ENCODE peak calls at places on chromosomes 2 and 18, in nine cellular contexts. I is body of pancreas, T is heart right ventricle, U is fibroblast of mammary gland, R is adrenal gland, P is bronchial epithelial cell, H is cardiac fibroblast, S is A549, W is dorsolateral prefrontal cortex. F is an unnamed sample.

GRCh38 chr2:144357623-144358400 is 162.1 kb downstream of the ZEB2 start:
- DNase-seq in I (no peak), T (no peak), U (peak), R (no peak), P (peak), H (peak), S (peak), W (no peak), F (peak)

GRCh38 chr2:214604861-214605260 is 194.0 kb downstream of the VWC2L start:
- DNase-seq in I (no peak), T (no peak), U (peak), R (no peak), P (no peak), H (peak), S (no peak), W (no peak), F (no peak)

GRCh38 chr2:74093840-74094239 is 53.9 kb downstream of the BOLA3 start:
- DNase-seq in I (no peak), T (no peak), U (no peak), R (peak), P (no peak), H (no peak), S (no peak), W (no peak), F (no peak)

GRCh38 chr2:229714736-229715541 is 584 bp upstream of the DNER start:
- DNase-seq in I (peak), T (peak), U (peak), R (peak), P (peak), H (peak), S (peak), W (peak), F (peak)

GRCh38 chr2:20196053-20196880 is 28.7 kb downstream of the SDC1 start:
- DNase-seq in I (peak), T (no peak), U (no peak), R (no peak), P (no peak), H (no peak), S (no peak), W (no peak), F (no peak)

GRCh38 chr2:234593636-234594035 is 96.8 kb upstream of the ARL4C start:
- DNase-seq in I (no peak), T (no peak), U (no peak), R (no peak), P (no peak), H (no peak), S (no peak), W (no peak), F (peak)

GRCh38 chr18:59062643-59063006 is 77.1 kb upstream of the SEC11C start:
- DNase-seq in I (no peak), T (no peak), U (no peak), R (no peak), P (no peak), H (no peak), S (no peak), W (no peak), F (no peak)

GRCh38 chr2:185456517-185456916 is 282.1 kb upstream of the FSIP2 start:
- DNase-seq in I (no peak), T (no peak), U (peak), R (no peak), P (peak), H (peak), S (no peak), W (no peak), F (no peak)

GRCh38 chr2:227415538-227416424 is 28.0 kb upstream of the SCYGR1 start:
- DNase-seq in I (peak), T (peak), U (peak), R (peak), P (peak), H (peak), S (peak), W (no peak), F (peak)

GRCh38 chr18:76988015-76988826 is 144.4 kb downstream of the MBP start:
- DNase-seq in I (no peak), T (peak), U (no peak), R (no peak), P (no peak), H (peak), S (no peak), W (no peak), F (no peak)

GRCh38 chr2:239523944-239524310 is 123.1 kb upstream of the HDAC4 start:
- DNase-seq in I (no peak), T (no peak), U (peak), R (no peak), P (no peak), H (no peak), S (no peak), W (no peak), F (no peak)

GRCh38 chr2:227163445-227163997 is 484 bp downstream of the COL4A4 start:
- DNase-seq in I (peak), T (no peak), U (no peak), R (peak), P (no peak), H (no peak), S (peak), W (no peak), F (no peak)

GRCh38 chr2:165938237-165938636 is 15.3 kb downstream of the TTC21B start:
- DNase-seq in I (no peak), T (no peak), U (no peak), R (no peak), P (no peak), H (no peak), S (no peak), W (no peak), F (no peak)

GRCh38 chr2:147026664-147027278 is 818.1 kb upstream of the ACVR2A start:
- DNase-seq in I (no peak), T (no peak), U (peak), R (no peak), P (peak), H (peak), S (no peak), W (no peak), F (peak)

GRCh38 chr2:98454500-98455235 is 10.0 kb downstream of the INPP4A start:
- DNase-seq in I (no peak), T (no peak), U (peak), R (no peak), P (peak), H (peak), S (no peak), W (no peak), F (no peak)

GRCh38 chr2:231312066-231312465 is 83.4 kb upstream of the B3GNT7 start:
- DNase-seq in I (no peak), T (no peak), U (no peak), R (no peak), P (no peak), H (no peak), S (no peak), W (no peak), F (no peak)

GRCh38 chr2:234419726-234420125 is 77.2 kb downstream of the ARL4C start:
- DNase-seq in I (no peak), T (no peak), U (no peak), R (no peak), P (no peak), H (no peak), S (no peak), W (no peak), F (no peak)

GRCh38 chr18:676069-676468 is 18.6 kb downstream of the TYMS start:
- DNase-seq in I (no peak), T (peak), U (no peak), R (no peak), P (no peak), H (no peak), S (no peak), W (no peak), F (no peak)

GRCh38 chr2:226556050-226556449 is 243.6 kb downstream of the IRS1 start:
- DNase-seq in I (no peak), T (no peak), U (no peak), R (no peak), P (no peak), H (peak), S (no peak), W (no peak), F (peak)

GRCh38 chr2:43041167-43041566 is 185.2 kb downstream of the ZFP36L2 start:
- DNase-seq in I (peak), T (no peak), U (peak), R (no peak), P (no peak), H (no peak), S (no peak), W (peak), F (no peak)

GRCh38 chr2:162072181-162072702 is 1.8 kb downstream of the DPP4 start:
- DNase-seq in I (no peak), T (no peak), U (peak), R (no peak), P (peak), H (peak), S (no peak), W (no peak), F (peak)

GRCh38 chr2:191797937-191798873 is 48.7 kb downstream of the CAVIN2 start:
- DNase-seq in I (no peak), T (no peak), U (no peak), R (no peak), P (no peak), H (no peak), S (no peak), W (no peak), F (no peak)

GRCh38 chr18:2932247-2933181 is 80.4 kb downstream of the LPIN2 start:
- DNase-seq in I (peak), T (no peak), U (peak), R (peak), P (peak), H (peak), S (peak), W (no peak), F (peak)

GRCh38 chr2:27320958-27321543 is 1.8 kb downstream of the MPV17 start:
- DNase-seq in I (peak), T (peak), U (peak), R (peak), P (peak), H (peak), S (peak), W (no peak), F (peak)

GRCh38 chr18:54267688-54268087 is 1.6 kb upstream of the POLI start:
- DNase-seq in I (no peak), T (no peak), U (no peak), R (no peak), P (no peak), H (no peak), S (no peak), W (no peak), F (no peak)

DNA sequence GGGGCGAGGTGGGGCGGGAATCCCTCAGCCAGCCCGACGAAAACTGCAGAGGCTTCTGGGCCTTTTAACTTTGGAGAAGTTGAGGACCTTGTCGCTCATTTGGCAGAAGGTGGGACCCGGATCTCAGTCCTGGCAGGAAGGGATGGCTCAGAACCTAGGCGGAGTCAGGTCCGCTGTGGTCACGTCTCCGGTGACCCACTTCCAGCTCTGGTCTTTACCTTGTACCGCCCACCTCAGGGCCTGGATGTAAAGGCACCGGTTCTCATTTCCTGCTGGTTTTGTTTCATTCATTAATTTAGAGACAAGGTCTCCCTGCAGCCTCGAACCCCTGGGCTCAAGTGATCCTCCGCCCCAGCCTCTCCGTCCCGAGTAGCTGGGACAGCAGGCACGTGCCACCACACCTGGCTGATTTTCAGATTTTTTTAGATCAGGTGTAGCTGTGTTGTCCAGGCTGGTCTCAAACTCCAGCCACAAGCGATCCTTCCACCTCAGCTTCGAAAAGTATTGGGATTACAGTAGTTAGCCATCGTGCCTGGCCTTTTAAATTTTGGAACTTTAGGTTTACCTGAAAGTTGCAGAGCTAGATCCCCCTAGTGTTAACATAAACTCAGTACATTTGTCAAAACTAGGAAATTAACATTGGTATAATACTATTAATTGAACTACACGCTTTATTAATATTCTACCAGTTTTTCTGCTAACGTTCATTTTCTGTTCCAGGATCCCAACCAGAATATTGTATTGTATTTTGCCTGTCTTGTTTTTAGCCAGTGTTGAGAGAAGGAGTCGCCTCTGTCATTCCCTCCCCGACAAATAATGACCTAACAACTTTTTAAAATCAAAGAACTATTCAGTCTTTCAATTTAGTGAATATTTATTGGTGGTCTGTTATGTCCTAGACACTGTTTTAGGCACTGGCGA is 867 bp downstream of the POLI start:
- DNase-seq in I (peak), T (no peak), U (peak), R (peak), P (peak), H (peak), S (peak), W (no peak), F (peak)
- TF ChIP-seq CTCF in I (peak), T (no peak), U (peak), R (peak), P (peak), H (peak), S (peak), W (peak), F (peak)

DNA sequence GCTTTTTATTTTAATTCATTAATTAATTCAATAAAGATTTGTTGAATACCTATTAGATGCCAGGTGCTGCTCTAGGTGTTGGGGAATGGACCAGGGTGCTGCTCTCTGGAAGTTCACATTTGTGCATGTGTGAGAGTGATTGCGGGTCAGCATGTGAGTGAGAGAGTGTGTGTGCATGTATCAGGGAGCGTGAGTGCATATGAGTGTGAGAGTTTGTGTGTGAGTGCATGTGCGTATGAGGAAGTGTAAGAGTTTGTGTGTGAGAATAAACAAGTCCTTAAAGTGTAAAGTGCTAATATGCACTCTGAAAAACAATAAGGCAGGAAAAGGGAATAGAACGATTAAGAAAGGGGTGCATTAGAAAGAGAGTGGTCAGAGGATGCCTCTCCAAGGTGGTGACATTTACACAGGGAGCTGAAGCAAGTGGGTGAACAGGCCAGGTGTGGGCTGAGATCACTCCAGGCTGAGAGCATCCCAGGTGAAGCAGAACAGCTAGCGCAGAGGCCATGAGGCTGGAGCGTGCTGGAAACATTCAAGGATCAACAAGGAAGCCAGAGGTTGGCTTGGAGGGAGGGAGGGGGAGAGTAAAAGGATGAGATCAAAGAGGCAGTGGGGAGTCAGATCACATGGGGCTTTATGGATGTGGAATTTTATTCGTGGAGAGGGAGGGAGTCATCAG is 50.5 kb upstream of the SLC1A4 start:
- DNase-seq in I (no peak), T (no peak), U (no peak), R (no peak), P (no peak), H (no peak), S (no peak), W (no peak), F (no peak)
- H3K4me3 ChIP-seq in I (no peak), T (no peak), U (no peak), R (no peak), P (no peak), H (no peak), S (no peak), W (no peak), F (no peak)

GRCh38 chr18:10336749-10337148 is 117.7 kb upstream of the APCDD1 start:
- DNase-seq in I (no peak), T (no peak), U (no peak), R (no peak), P (no peak), H (no peak), S (no peak), W (no peak), F (peak)
- TF ChIP-seq CTCF in I (no peak), T (no peak), U (no peak), R (no peak), P (no peak), H (no peak), S (no peak), W (no peak), F (no peak)

GRCh38 chr2:219018286-219018685 is 23.0 kb downstream of the CFAP65 start:
- DNase-seq in I (no peak), T (no peak), U (no peak), R (no peak), P (no peak), H (no peak), S (no peak), W (no peak), F (no peak)
- H3K4me3 ChIP-seq in I (no peak), T (no peak), U (no peak), R (no peak), P (no peak), H (no peak), S (no peak), W (no peak), F (no peak)